ENCODE peak calls at places on chromosomes 4 and X, in six cellular contexts. S is PC-3, E is A549, G is hepatocyte, Y is testis, X is GM12878. V is an unnamed sample.

GRCh38 chr4:165129924-165130323 is 17.3 kb upstream of the TMEM192 start:
- DNase-seq in G (no peak), X (no peak), E (no peak), Y (no peak), S (no peak), V (no peak)

GRCh38 chr4:109730294-109731051 is 603 bp upstream of the PLA2G12A start:
- DNase-seq in E (peak; percentile 25), Y (peak; percentile 58), S (peak; percentile 52), G (peak; percentile 81), X (peak; percentile 13), V (peak; percentile 63)

GRCh38 chr4:61984260-61984909 is 784.3 kb downstream of the ADGRL3 start:
- DNase-seq in G (no peak), E (no peak), X (no peak), S (no peak), Y (no peak), V (no peak)

GRCh38 chrX:47158781-47159180 is 13.8 kb downstream of the RBM10 start:
- DNase-seq in G (no peak), E (no peak), X (no peak), Y (no peak), S (no peak), V (no peak)

GRCh38 chr4:176584031-176584430 is 208.7 kb downstream of the VEGFC start:
- DNase-seq in E (no peak), G (no peak), Y (no peak), S (no peak), X (no peak), V (no peak)

GRCh38 chrX:31429915-31430314 is 358.1 kb upstream of the FTHL17 start:
- DNase-seq in Y (no peak), S (no peak), X (no peak), G (no peak), E (no peak), V (no peak)

GRCh38 chr4:109548655-109549054 is 11.4 kb upstream of the MCUB start:
- DNase-seq in X (no peak), Y (no peak), E (no peak), S (peak; percentile 76), G (peak; percentile 35), V (no peak)

GRCh38 chr4:173332963-173333657 is 1.0 kb downstream of the HMGB2 start:
- DNase-seq in S (peak; percentile 30), E (no peak), Y (no peak), G (no peak), X (no peak), V (no peak)

GRCh38 chrX:11137543-11138139 is 26.5 kb downstream of the HCCS start:
- DNase-seq in G (peak; percentile 63), X (no peak), S (peak; percentile 73), E (no peak), Y (no peak), V (peak; percentile 27)

GRCh38 chr4:57655342-57655741 is 545.2 kb upstream of the IGFBP7 start:
- DNase-seq in E (no peak), Y (no peak), G (no peak), S (no peak), X (no peak), V (no peak)

GRCh38 chr4:33453436-33453835 is 2733.3 kb downstream of the PCDH7 start:
- DNase-seq in E (no peak), X (no peak), G (no peak), Y (no peak), S (no peak), V (no peak)

GRCh38 chrX:21721175-21721574 is 36.7 kb downstream of the SMPX start:
- DNase-seq in Y (no peak), E (no peak), X (no peak), G (no peak), S (no peak), V (no peak)

GRCh38 chr4:106618920-106619319 is 250.3 kb upstream of the GIMD1 start:
- DNase-seq in X (no peak), S (no peak), G (no peak), Y (no peak), E (no peak), V (no peak)

GRCh38 chr4:163143532-163143931 is 23.2 kb downstream of the NAF1 start:
- DNase-seq in Y (no peak), X (no peak), E (no peak), G (no peak), S (no peak), V (no peak)

GRCh38 chr4:72743078-72743477 is 174.1 kb upstream of the ADAMTS3 start:
- DNase-seq in X (no peak), E (no peak), S (no peak), Y (no peak), G (no peak), V (no peak)

DNA sequence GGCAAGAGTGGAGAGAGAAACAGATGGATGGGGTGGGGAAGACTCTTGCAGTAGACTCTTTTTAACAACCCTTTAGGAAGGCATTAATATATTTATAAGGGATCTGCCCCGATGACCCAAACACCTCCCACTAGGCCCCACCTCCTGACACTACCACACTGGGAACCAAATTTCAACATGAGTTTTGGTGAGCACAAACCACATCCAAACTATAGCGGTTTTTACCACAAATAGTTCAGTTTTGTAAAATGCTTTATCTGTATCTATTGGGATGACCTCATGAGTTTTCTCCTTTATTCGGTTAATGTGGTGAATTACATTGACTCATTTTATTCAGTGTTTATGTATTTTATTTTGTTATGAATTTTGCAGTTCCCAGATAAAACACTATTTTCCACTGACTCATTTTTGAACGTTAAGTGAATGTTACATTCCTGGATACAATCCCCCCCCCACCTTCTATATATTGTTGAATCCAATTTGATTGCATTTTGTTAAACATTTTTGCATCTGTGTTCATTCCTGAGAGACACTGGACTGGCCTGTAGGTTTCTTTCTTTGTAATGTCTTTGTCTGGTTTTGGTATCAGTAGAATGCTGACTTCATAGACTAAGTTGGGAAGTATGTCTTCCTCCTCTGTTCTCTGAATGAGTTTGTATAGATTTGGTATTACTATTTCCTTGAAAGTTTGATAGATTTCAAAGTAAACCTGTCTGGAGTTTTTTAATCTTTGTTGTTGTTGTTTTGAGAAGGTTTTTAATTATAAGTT is 13.9 kb upstream of the CPLX1 start:
- DNase-seq in S (no peak), E (no peak), X (no peak), Y (no peak), G (no peak), V (no peak)
- H3K9me3 ChIP-seq in S (peaks cover 6% of the 10 kb centered on the region), E (peaks cover 16% of the 10 kb centered on the region), X (peaks cover 6% of the 10 kb centered on the region), Y (no peaks in the 10 kb centered on the region), G (peaks cover 5% of the 10 kb centered on the region), V (peaks cover 11% of the 10 kb centered on the region)

DNA sequence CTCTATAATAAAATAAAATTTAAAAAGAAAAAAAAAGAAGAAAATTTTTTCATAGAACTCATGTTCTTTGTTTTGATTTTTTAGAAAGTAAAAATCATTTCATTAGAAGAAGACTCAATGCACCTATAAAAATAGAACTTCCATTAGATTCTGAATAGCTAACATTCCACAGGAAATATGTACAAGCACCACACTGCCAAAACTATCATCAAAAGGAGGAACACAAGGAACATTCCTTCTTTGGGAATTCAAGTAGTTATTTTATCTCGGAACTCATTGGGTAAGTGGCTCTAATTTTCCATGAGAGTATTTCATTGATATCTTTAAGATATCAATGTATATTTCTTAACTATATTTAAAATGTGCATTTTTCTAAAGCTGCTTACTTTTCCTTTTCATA is 157.6 kb downstream of the CAMK2D start:
- DNase-seq in S (no peak), G (no peak), X (no peak), E (no peak), Y (no peak), V (no peak)
- H3K4me1 ChIP-seq in S (no peaks in the 10 kb centered on the region), G (no peaks in the 10 kb centered on the region), X (peaks cover 12% of the 10 kb centered on the region), E (peaks cover 25% of the 10 kb centered on the region), Y (no peaks in the 10 kb centered on the region), V (no peaks in the 10 kb centered on the region)

GRCh38 chrX:24027086-24027485 is at the start of gene KLHL15:
- DNase-seq in X (no peak), S (no peak), Y (no peak), G (no peak), E (no peak), V (no peak)

GRCh38 chrX:24024819-24025740 is 1.9 kb downstream of the KLHL15 start:
- DNase-seq in E (peak; percentile 73), Y (peak; percentile 85), X (peak; percentile 43), S (peak; percentile 86), G (peak; percentile 98), V (peak; percentile 88)

GRCh38 chrX:24027985-24028384 is 999 bp upstream of the KLHL15 start:
- DNase-seq in E (no peak), G (no peak), S (no peak), Y (no peak), X (no peak), V (no peak)

GRCh38 chrX:24025741-24026402 is 1.1 kb downstream of the KLHL15 start:
- DNase-seq in X (no peak), S (peak; percentile 17), E (peak; percentile 33), Y (no peak), G (peak; percentile 71), V (peak; percentile 25)

GRCh38 chrX:24026403-24026801 is 584 bp downstream of the KLHL15 start:
- DNase-seq in Y (no peak), E (peak; percentile 40), X (no peak), S (no peak), G (peak; percentile 41), V (no peak)
- H3K4me3 ChIP-seq in Y (peak overlapping the region; percentile 67), E (peak overlapping the region; percentile 95), X (peak overlapping the region; percentile 59), S (peak overlapping the region; percentile 70), G (peak overlapping the region; percentile 35), V (peak overlapping the region; percentile 85)

GRCh38 chr4:49036528-49036927 is 50.5 kb downstream of the CWH43 start:
- DNase-seq in S (no peak), Y (no peak), G (no peak), E (no peak), X (no peak), V (no peak)
- H3K9me3 ChIP-seq in S (no peaks in the 10 kb centered on the region), Y (no peaks in the 10 kb centered on the region), G (no peaks in the 10 kb centered on the region), E (no peaks in the 10 kb centered on the region), X (no peaks in the 10 kb centered on the region), V (no peaks in the 10 kb centered on the region)

DNA sequence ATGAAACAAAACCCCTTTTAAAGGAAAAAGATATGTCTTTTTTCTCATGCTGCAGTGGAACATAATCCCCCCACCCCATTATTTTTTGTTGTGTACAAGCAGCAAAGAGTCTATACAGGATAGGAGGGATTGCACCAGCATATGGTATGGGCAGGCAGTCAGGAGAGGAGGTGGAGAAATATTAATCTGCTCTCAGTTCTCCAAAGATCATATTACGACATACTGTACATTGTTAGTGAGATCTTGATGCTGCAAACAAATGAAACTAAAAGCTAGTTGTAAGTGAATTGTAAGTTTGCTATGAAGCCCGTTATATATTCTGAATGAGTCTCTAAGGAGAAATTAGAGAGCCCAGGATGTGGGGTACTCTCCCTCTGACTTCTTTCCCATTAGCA is 75.3 kb downstream of the RAPGEF2 start:
- DNase-seq in E (no peak), G (no peak), Y (no peak), X (no peak), S (no peak), V (no peak)
- H3K4me1 ChIP-seq in E (peaks cover 52% of the 10 kb centered on the region), G (peaks cover 12% of the 10 kb centered on the region), Y (no peaks in the 10 kb centered on the region), X (peaks cover 44% of the 10 kb centered on the region), S (peaks cover 22% of the 10 kb centered on the region), V (peaks cover 11% of the 10 kb centered on the region)

V was measured in HAP-1.